ENCODE peak calls at places on chromosomes 16 and 17, in four cellular contexts. One of them, this sample, is unnamed.

GRCh38 chr16:6335072-6335471 is 997.6 kb upstream of the RBFOX1 start:
- DNase-seq in NCI-H1092: no peak
- DNase-seq in OCI-M1: peak
- DNase-seq in lower lobe of right lung: no peak
- DNase-seq in this sample: no peak

GRCh38 chr16:89821438-89822187 is 5.2 kb upstream of the FANCA start:
- DNase-seq in lower lobe of right lung: no peak
- DNase-seq in OCI-M1: no peak
- DNase-seq in NCI-H1092: no peak
- DNase-seq in this sample: no peak

GRCh38 chr17:81000089-81000630 is 8.5 kb downstream of the CHMP6 start:
- DNase-seq in NCI-H1092: no peak
- DNase-seq in OCI-M1: no peak
- DNase-seq in lower lobe of right lung: peak
- DNase-seq in this sample: no peak

GRCh38 chr16:56451753-56452689 is 667 bp downstream of the OGFOD1 start:
- DNase-seq in NCI-H1092: peak
- DNase-seq in OCI-M1: peak
- DNase-seq in lower lobe of right lung: no peak
- DNase-seq in this sample: no peak

GRCh38 chr17:76240461-76241204 is at the start of gene RNF157:
- DNase-seq in OCI-M1: no peak
- DNase-seq in lower lobe of right lung: peak
- DNase-seq in NCI-H1092: peak
- DNase-seq in this sample: peak

GRCh38 chr16:65353183-65353582 is 231.3 kb upstream of the CDH11 start:
- DNase-seq in OCI-M1: no peak
- DNase-seq in lower lobe of right lung: no peak
- DNase-seq in NCI-H1092: no peak
- DNase-seq in this sample: no peak

GRCh38 chr16:81861915-81862314 is 82.8 kb downstream of the PLCG2 start:
- DNase-seq in NCI-H1092: no peak
- DNase-seq in lower lobe of right lung: no peak
- DNase-seq in OCI-M1: no peak
- DNase-seq in this sample: no peak

GRCh38 chr16:57042157-57043111 is 49.9 kb upstream of the CPNE2 start:
- DNase-seq in lower lobe of right lung: no peak
- DNase-seq in OCI-M1: no peak
- DNase-seq in NCI-H1092: no peak
- DNase-seq in this sample: no peak

GRCh38 chr16:11370084-11370931 is 25.0 kb downstream of the RMI2 start:
- DNase-seq in NCI-H1092: no peak
- DNase-seq in OCI-M1: peak
- DNase-seq in lower lobe of right lung: no peak
- DNase-seq in this sample: no peak

GRCh38 chr16:63943568-63943967 is 1178.3 kb downstream of the CDH11 start:
- DNase-seq in OCI-M1: no peak
- DNase-seq in lower lobe of right lung: no peak
- DNase-seq in NCI-H1092: no peak
- DNase-seq in this sample: no peak

GRCh38 chr16:26765087-26765486 is 301.6 kb upstream of the C16orf82 start:
- DNase-seq in lower lobe of right lung: no peak
- DNase-seq in OCI-M1: peak
- DNase-seq in NCI-H1092: no peak
- DNase-seq in this sample: no peak

GRCh38 chr17:79262624-79263023 is 188.0 kb downstream of the ENGASE start:
- DNase-seq in lower lobe of right lung: no peak
- DNase-seq in OCI-M1: no peak
- DNase-seq in NCI-H1092: no peak
- DNase-seq in this sample: no peak

GRCh38 chr17:17913695-17914332 is 58.4 kb downstream of the TOM1L2 start:
- DNase-seq in OCI-M1: peak
- DNase-seq in NCI-H1092: no peak
- DNase-seq in lower lobe of right lung: peak
- DNase-seq in this sample: peak

GRCh38 chr17:81512984-81513668 is 527 bp upstream of the ACTG1 start:
- DNase-seq in lower lobe of right lung: peak
- DNase-seq in OCI-M1: peak
- DNase-seq in NCI-H1092: peak
- DNase-seq in this sample: peak

GRCh38 chr16:85821441-85821901 is 22.0 kb downstream of the COX4I1 start:
- DNase-seq in OCI-M1: peak
- DNase-seq in NCI-H1092: peak
- DNase-seq in lower lobe of right lung: peak
- DNase-seq in this sample: peak

GRCh38 chr17:80859004-80859941 is 132.4 kb upstream of the CHMP6 start:
- DNase-seq in OCI-M1: no peak
- DNase-seq in lower lobe of right lung: no peak
- DNase-seq in NCI-H1092: peak
- DNase-seq in this sample: peak

GRCh38 chr17:38606646-38607611 is 1.2 kb upstream of the SRCIN1 start:
- DNase-seq in NCI-H1092: peak
- DNase-seq in OCI-M1: no peak
- DNase-seq in lower lobe of right lung: no peak
- DNase-seq in this sample: peak

This sample was measured in heart right ventricle.